ENCODE peak calls at places on chromosome 19, in ten cellular contexts. Q is IMR-90, O is fibroblast of lung, Y is A673, D is cardiac muscle cell, I is astrocyte, S is neuronal stem cell, W is heart right ventricle, B is uterus, E is breast epithelium. C is an unnamed sample.
A peak's percentile ranks its signal among the peaks of the same experiment; 100 is the strongest.

GRCh38 chr19:11383706-11384048 is 437 bp downstream of the EPOR start:
- DNase-seq in E (no peak), Y (no peak), Q (no peak), D (peak; percentile 25), I (no peak), B (no peak), S (no peak), O (no peak), W (no peak), C (no peak)

GRCh38 chr19:18833141-18833476 is 1.4 kb downstream of the UPF1 start:
- DNase-seq in E (no peak), I (no peak), O (no peak), Y (no peak), Q (no peak), W (no peak), D (no peak), S (no peak), B (no peak), C (no peak)

GRCh38 chr19:56637976-56638555 is 4.9 kb upstream of the SMIM17 start:
- DNase-seq in D (peak; percentile 91), Y (peak; percentile 89), B (peak; percentile 35), O (peak; percentile 81), E (peak; percentile 76), I (peak; percentile 71), Q (peak; percentile 65), S (peak; percentile 90), W (peak; percentile 89), C (no peak)

GRCh38 chr19:17320435-17320834 is 11.1 kb downstream of the DDA1 start:
- DNase-seq in Q (no peak), I (no peak), W (no peak), D (no peak), S (no peak), E (no peak), O (no peak), Y (no peak), B (no peak), C (no peak)

GRCh38 chr19:41944336-41944735 is 14.8 kb downstream of the RABAC1 start:
- DNase-seq in S (no peak), O (no peak), W (no peak), I (no peak), D (no peak), E (no peak), B (no peak), Q (no peak), Y (no peak), C (no peak)

GRCh38 chr19:56141416-56141992 is 417 bp downstream of the ZNF444 start:
- DNase-seq in D (peak; percentile 21), W (no peak), E (no peak), Q (no peak), B (no peak), Y (no peak), S (no peak), O (no peak), I (no peak), C (no peak)

GRCh38 chr19:47309608-47310007 is at the start of gene C5AR1:
- DNase-seq in W (peak; percentile 32), Q (no peak), I (no peak), D (no peak), S (no peak), O (no peak), E (no peak), Y (no peak), B (no peak), C (peak; percentile 72)

GRCh38 chr19:40150170-40150569 is 41.1 kb upstream of the MAP3K10 start:
- DNase-seq in W (no peak), B (no peak), E (no peak), O (peak; percentile 5), I (no peak), Y (no peak), D (no peak), Q (peak; percentile 15), S (no peak), C (no peak)

GRCh38 chr19:48053856-48054255 is 10.0 kb upstream of the CABP5 start:
- DNase-seq in B (no peak), S (no peak), D (no peak), Q (no peak), E (no peak), I (no peak), O (no peak), W (no peak), Y (no peak), C (no peak)

GRCh38 chr19:14473915-14474578 is 1.1 kb downstream of the PTGER1 start:
- DNase-seq in E (no peak), D (no peak), W (no peak), B (no peak), O (peak; percentile 32), S (no peak), I (no peak), Q (no peak), Y (no peak), C (no peak)

GRCh38 chr19:37654118-37654517 is 1.1 kb downstream of the ZFP30 start:
- DNase-seq in S (no peak), I (no peak), D (no peak), W (no peak), Y (peak; percentile 5), B (no peak), E (no peak), Q (no peak), O (peak; percentile 10), C (no peak)

GRCh38 chr19:39160523-39160861 is 34.9 kb downstream of the PAK4 start:
- DNase-seq in Q (peak; percentile 72), S (no peak), D (no peak), B (peak; percentile 50), E (peak; percentile 94), W (no peak), Y (no peak), I (peak; percentile 42), O (peak; percentile 64), C (peak; percentile 78)

GRCh38 chr19:3125900-3126524 is 9.8 kb upstream of the GNA15 start:
- DNase-seq in S (no peak), B (no peak), Q (no peak), D (peak; percentile 61), W (peak; percentile 58), O (peak; percentile 16), I (no peak), Y (peak; percentile 52), E (no peak), C (peak; percentile 74)

GRCh38 chr19:55619264-55619663 is 5.1 kb downstream of the ZNF784 start:
- DNase-seq in O (no peak), I (no peak), S (no peak), E (no peak), Y (no peak), D (no peak), W (no peak), Q (peak; percentile 61), B (no peak), C (no peak)

DNA sequence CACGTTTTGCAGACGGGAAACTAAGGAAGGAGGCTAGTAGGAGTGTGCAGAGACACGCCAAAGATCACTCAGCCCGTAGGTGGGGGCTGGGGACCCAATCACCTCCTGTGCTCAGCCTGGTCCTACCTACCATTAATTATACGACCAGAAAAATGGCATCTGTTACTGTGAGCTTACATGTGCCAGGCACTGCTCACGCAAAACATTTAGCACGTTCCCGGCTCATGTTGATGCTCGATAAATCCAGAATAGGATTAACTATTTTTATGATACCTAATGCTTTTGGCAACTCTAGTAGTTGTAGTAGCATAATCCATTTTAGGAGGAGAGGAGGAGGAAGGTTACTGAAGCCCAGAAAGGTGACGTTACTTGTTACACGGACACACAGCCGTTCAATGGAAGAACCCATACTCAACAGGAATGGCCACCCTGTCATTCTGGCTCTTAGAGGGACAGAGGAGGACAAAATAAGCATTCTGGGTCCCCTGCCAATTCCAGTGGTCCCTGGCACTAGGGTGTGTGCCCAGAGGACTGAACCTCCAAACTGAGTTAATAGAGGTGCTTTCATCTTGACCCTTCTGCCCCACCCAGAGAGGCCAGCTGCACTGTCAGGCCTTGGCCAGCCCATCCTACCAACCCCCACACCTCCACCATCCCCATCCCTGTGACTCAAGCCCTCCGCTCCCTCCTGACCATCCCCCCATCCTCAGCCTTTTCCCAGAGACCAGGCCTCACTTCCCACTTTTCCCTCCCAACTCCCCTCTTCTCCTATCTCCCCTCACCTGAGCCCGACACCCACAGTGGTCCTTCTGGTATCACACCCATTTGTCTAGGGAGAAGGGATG is 5.0 kb upstream of the EML2 start:
- DNase-seq in S (no peak), E (no peak), I (no peak), W (no peak), B (no peak), Q (no peak), D (no peak), Y (no peak), O (no peak), C (no peak)
- H3K4me1 ChIP-seq in S (peaks cover 20% of the 10 kb centered on the region), E (peaks cover 9% of the 10 kb centered on the region), I (peaks cover 31% of the 10 kb centered on the region), W (peaks cover 55% of the 10 kb centered on the region), B (no peaks in the 10 kb centered on the region), Q (peaks cover 10% of the 10 kb centered on the region), D (no peaks in the 10 kb centered on the region), Y (peaks cover 21% of the 10 kb centered on the region), O (peaks cover 6% of the 10 kb centered on the region), C (peaks cover 12% of the 10 kb centered on the region)

GRCh38 chr19:751501-752341 is 809 bp downstream of the MISP start:
- DNase-seq in O (peak; percentile 82), B (no peak), W (no peak), D (no peak), I (peak; percentile 70), S (no peak), Y (no peak), Q (peak; percentile 87), E (no peak), C (no peak)
- H3K27ac ChIP-seq in O (peak overlapping the region; percentile 83), B (no peak overlapping the region), W (no peak overlapping the region), D (no peak overlapping the region), I (peak overlapping the region; percentile 85), S (no peak overlapping the region), Y (no peak overlapping the region), Q (peak overlapping the region; percentile 60), E (peak overlapping the region; percentile 61), C (no peak overlapping the region)

GRCh38 chr19:1408300-1409203 is 1.2 kb downstream of the DAZAP1 start:
- DNase-seq in D (peak; percentile 70), B (peak; percentile 37), O (peak; percentile 56), Q (peak; percentile 50), W (peak; percentile 44), I (peak; percentile 36), E (no peak), Y (peak; percentile 52), S (peak; percentile 35), C (no peak)

GRCh38 chr19:1410789-1411188 is 3.4 kb downstream of the DAZAP1 start:
- DNase-seq in D (no peak), E (no peak), S (no peak), Y (no peak), I (no peak), Q (no peak), B (no peak), W (no peak), O (no peak), C (no peak)

GRCh38 chr19:1411255-1412191 is 4.1 kb downstream of the DAZAP1 start:
- DNase-seq in B (no peak), I (peak; percentile 47), Q (peak; percentile 54), W (peak; percentile 87), O (peak; percentile 65), E (no peak), Y (peak; percentile 46), S (no peak), D (no peak), C (no peak)

GRCh38 chr19:1409204-1410005 is 2.0 kb downstream of the DAZAP1 start:
- DNase-seq in Q (no peak), D (no peak), W (no peak), O (no peak), Y (no peak), E (no peak), S (no peak), I (no peak), B (no peak), C (no peak)

GRCh38 chr19:1410136-1410786 is 2.9 kb downstream of the DAZAP1 start:
- DNase-seq in Y (no peak), W (no peak), E (no peak), B (no peak), Q (peak; percentile 63), O (peak; percentile 76), I (peak; percentile 65), D (no peak), S (no peak), C (no peak)
- H3K36me3 ChIP-seq in Y (peaks cover 29% of the 10 kb centered on the region), W (no peaks in the 10 kb centered on the region), E (no peaks in the 10 kb centered on the region), B (no peaks in the 10 kb centered on the region), Q (peaks cover 16% of the 10 kb centered on the region), O (peaks cover 15% of the 10 kb centered on the region), I (peaks cover 7% of the 10 kb centered on the region), D (no peaks in the 10 kb centered on the region), S (peaks cover 51% of the 10 kb centered on the region), C (peaks cover 4% of the 10 kb centered on the region)

GRCh38 chr19:1105217-1105872 is 1.6 kb downstream of the GPX4 start:
- DNase-seq in O (no peak), Q (peak; percentile 35), E (no peak), I (no peak), D (no peak), B (no peak), Y (peak; percentile 56), W (no peak), S (no peak), C (no peak)
- H3K4me1 ChIP-seq in O (peaks cover 18% of the 10 kb centered on the region), Q (peaks cover 10% of the 10 kb centered on the region), E (peaks cover 12% of the 10 kb centered on the region), I (peaks cover 34% of the 10 kb centered on the region), D (peaks cover 28% of the 10 kb centered on the region), B (peaks cover 16% of the 10 kb centered on the region), Y (peaks cover 30% of the 10 kb centered on the region), W (peaks cover 60% of the 10 kb centered on the region), S (peaks cover 14% of the 10 kb centered on the region), C (peaks cover 27% of the 10 kb centered on the region)

C was measured in ascending aorta.